ENCODE peak calls at places on chromosome 12, in nine cellular contexts. One of them, this sample, is unnamed.

GRCh38 chr12:28955491-28955890 is 193.6 kb upstream of the FAR2 start:
- DNase-seq in A549: no peak
- DNase-seq in lower leg skin: no peak
- DNase-seq in AG10803: peak
- DNase-seq in upper lobe of right lung: no peak
- DNase-seq in ovary: no peak
- DNase-seq in BJ: no peak
- DNase-seq in lower lobe of right lung: no peak
- DNase-seq in BE2C: no peak
- DNase-seq in this sample: no peak

GRCh38 chr12:88934163-88934747 is 354.0 kb upstream of the KITLG start:
- DNase-seq in A549: no peak
- DNase-seq in AG10803: peak
- DNase-seq in BJ: no peak
- DNase-seq in ovary: no peak
- DNase-seq in BE2C: no peak
- DNase-seq in upper lobe of right lung: no peak
- DNase-seq in lower leg skin: no peak
- DNase-seq in lower lobe of right lung: no peak
- DNase-seq in this sample: no peak

GRCh38 chr12:106285993-106286392 is 16.5 kb upstream of the TCP11L2 start:
- DNase-seq in upper lobe of right lung: no peak
- DNase-seq in lower lobe of right lung: no peak
- DNase-seq in AG10803: no peak
- DNase-seq in ovary: no peak
- DNase-seq in lower leg skin: no peak
- DNase-seq in A549: no peak
- DNase-seq in BE2C: no peak
- DNase-seq in BJ: no peak
- DNase-seq in this sample: no peak

GRCh38 chr12:52243264-52243773 is 10.3 kb downstream of the KRT7 start:
- DNase-seq in BE2C: peak
- DNase-seq in upper lobe of right lung: no peak
- DNase-seq in AG10803: no peak
- DNase-seq in A549: peak
- DNase-seq in lower leg skin: no peak
- DNase-seq in lower lobe of right lung: no peak
- DNase-seq in BJ: no peak
- DNase-seq in ovary: no peak
- DNase-seq in this sample: peak

GRCh38 chr12:126588586-126589249 is 1523.5 kb downstream of the AACS start:
- DNase-seq in lower lobe of right lung: no peak
- DNase-seq in AG10803: no peak
- DNase-seq in BE2C: no peak
- DNase-seq in ovary: no peak
- DNase-seq in BJ: no peak
- DNase-seq in upper lobe of right lung: no peak
- DNase-seq in lower leg skin: no peak
- DNase-seq in A549: no peak
- DNase-seq in this sample: no peak

GRCh38 chr12:48023386-48023785 is 19.1 kb upstream of the COL2A1 start:
- DNase-seq in BJ: no peak
- DNase-seq in upper lobe of right lung: no peak
- DNase-seq in BE2C: no peak
- DNase-seq in A549: no peak
- DNase-seq in lower leg skin: no peak
- DNase-seq in AG10803: no peak
- DNase-seq in ovary: no peak
- DNase-seq in lower lobe of right lung: no peak
- DNase-seq in this sample: no peak

GRCh38 chr12:95204141-95204866 is 13.0 kb downstream of the FGD6 start:
- DNase-seq in ovary: peak
- DNase-seq in BJ: no peak
- DNase-seq in BE2C: no peak
- DNase-seq in lower leg skin: peak
- DNase-seq in lower lobe of right lung: peak
- DNase-seq in AG10803: peak
- DNase-seq in upper lobe of right lung: no peak
- DNase-seq in A549: peak
- DNase-seq in this sample: no peak

GRCh38 chr12:111430418-111431353 is 25.0 kb downstream of the SH2B3 start:
- DNase-seq in lower leg skin: no peak
- DNase-seq in BE2C: no peak
- DNase-seq in lower lobe of right lung: no peak
- DNase-seq in A549: no peak
- DNase-seq in AG10803: no peak
- DNase-seq in ovary: no peak
- DNase-seq in upper lobe of right lung: no peak
- DNase-seq in BJ: no peak
- DNase-seq in this sample: peak

GRCh38 chr12:2834581-2835491 is at the start of gene NRIP2:
- DNase-seq in upper lobe of right lung: no peak
- DNase-seq in lower leg skin: no peak
- DNase-seq in lower lobe of right lung: no peak
- DNase-seq in A549: no peak
- DNase-seq in BJ: no peak
- DNase-seq in ovary: peak
- DNase-seq in BE2C: peak
- DNase-seq in AG10803: peak
- DNase-seq in this sample: no peak
- TF ChIP-seq CTCF in upper lobe of right lung: no peak
- TF ChIP-seq CTCF in lower leg skin: no peak
- TF ChIP-seq CTCF in lower lobe of right lung: no peak
- TF ChIP-seq CTCF in A549: no peak
- TF ChIP-seq CTCF in BJ: no peak
- TF ChIP-seq CTCF in ovary: peak
- TF ChIP-seq CTCF in BE2C: peak
- TF ChIP-seq CTCF in AG10803: peak
- TF ChIP-seq CTCF in this sample: no peak

DNA sequence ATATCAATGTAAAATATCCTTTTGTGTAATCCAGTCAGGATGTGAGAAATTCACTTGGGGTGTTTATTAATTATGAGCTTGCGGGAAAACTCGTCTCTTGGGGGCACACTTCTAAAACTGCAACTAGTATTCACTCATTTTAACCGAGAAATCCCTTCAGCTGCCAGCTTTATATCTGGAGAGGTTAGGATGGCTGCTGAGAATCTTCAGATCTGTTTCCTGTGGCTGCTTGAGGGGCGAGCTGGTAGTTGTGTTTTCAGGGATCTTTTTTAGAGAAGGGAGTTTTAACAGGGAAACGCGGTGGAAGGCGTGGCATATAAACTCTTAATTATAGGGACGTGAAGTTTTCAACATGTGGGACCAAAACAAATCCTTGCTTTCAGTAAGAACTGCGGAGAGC is 833 bp downstream of the PPFIBP1 start:
- DNase-seq in AG10803: peak
- DNase-seq in ovary: no peak
- DNase-seq in lower leg skin: no peak
- DNase-seq in lower lobe of right lung: no peak
- DNase-seq in A549: peak
- DNase-seq in upper lobe of right lung: no peak
- DNase-seq in BE2C: no peak
- DNase-seq in BJ: no peak
- DNase-seq in this sample: no peak
- TF ChIP-seq CTCF in AG10803: no peak
- TF ChIP-seq CTCF in ovary: no peak
- TF ChIP-seq CTCF in lower leg skin: no peak
- TF ChIP-seq CTCF in lower lobe of right lung: no peak
- TF ChIP-seq CTCF in A549: no peak
- TF ChIP-seq CTCF in upper lobe of right lung: no peak
- TF ChIP-seq CTCF in BE2C: no peak
- TF ChIP-seq CTCF in BJ: no peak
- TF ChIP-seq CTCF in this sample: no peak

GRCh38 chr12:59075968-59076367 is 155.7 kb upstream of the LRIG3 start:
- DNase-seq in AG10803: no peak
- DNase-seq in BJ: no peak
- DNase-seq in A549: no peak
- DNase-seq in lower leg skin: no peak
- DNase-seq in BE2C: no peak
- DNase-seq in upper lobe of right lung: no peak
- DNase-seq in lower lobe of right lung: no peak
- DNase-seq in ovary: no peak
- DNase-seq in this sample: no peak
- TF ChIP-seq CTCF in AG10803: peak
- TF ChIP-seq CTCF in BJ: no peak
- TF ChIP-seq CTCF in A549: no peak
- TF ChIP-seq CTCF in lower leg skin: no peak
- TF ChIP-seq CTCF in BE2C: no peak
- TF ChIP-seq CTCF in upper lobe of right lung: no peak
- TF ChIP-seq CTCF in lower lobe of right lung: no peak
- TF ChIP-seq CTCF in ovary: no peak
- TF ChIP-seq CTCF in this sample: no peak

DNA sequence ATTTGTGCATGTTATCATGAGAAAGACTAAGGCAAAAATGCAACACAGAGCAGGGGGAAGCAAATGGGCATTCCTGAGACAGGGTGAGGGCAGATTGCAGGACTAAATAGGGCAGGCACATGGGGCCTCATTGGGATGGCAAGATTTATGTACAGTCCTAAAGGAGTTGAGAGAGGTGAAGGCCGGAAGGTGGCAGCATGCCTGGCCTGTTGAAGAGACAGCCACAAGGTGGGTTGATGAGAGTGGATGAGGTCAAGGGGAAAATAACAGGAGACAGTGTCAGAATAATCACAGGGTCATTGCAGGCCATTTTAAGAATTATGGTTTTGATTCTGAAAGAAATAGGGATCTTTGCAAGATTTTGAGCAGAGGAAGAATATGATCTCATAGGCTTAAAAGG is 21.0 kb downstream of the PAH start:
- DNase-seq in upper lobe of right lung: no peak
- DNase-seq in lower lobe of right lung: no peak
- DNase-seq in A549: no peak
- DNase-seq in BJ: no peak
- DNase-seq in lower leg skin: no peak
- DNase-seq in AG10803: no peak
- DNase-seq in BE2C: no peak
- DNase-seq in ovary: no peak
- DNase-seq in this sample: no peak
- TF ChIP-seq CTCF in upper lobe of right lung: no peak
- TF ChIP-seq CTCF in lower lobe of right lung: no peak
- TF ChIP-seq CTCF in A549: no peak
- TF ChIP-seq CTCF in BJ: no peak
- TF ChIP-seq CTCF in lower leg skin: no peak
- TF ChIP-seq CTCF in AG10803: no peak
- TF ChIP-seq CTCF in BE2C: no peak
- TF ChIP-seq CTCF in ovary: no peak
- TF ChIP-seq CTCF in this sample: peak

GRCh38 chr12:100512692-100513091 is 39.0 kb downstream of the NR1H4 start:
- DNase-seq in lower lobe of right lung: no peak
- DNase-seq in AG10803: no peak
- DNase-seq in A549: no peak
- DNase-seq in BJ: no peak
- DNase-seq in BE2C: no peak
- DNase-seq in upper lobe of right lung: no peak
- DNase-seq in lower leg skin: no peak
- DNase-seq in ovary: no peak
- DNase-seq in this sample: no peak
- TF ChIP-seq CTCF in lower lobe of right lung: no peak
- TF ChIP-seq CTCF in AG10803: no peak
- TF ChIP-seq CTCF in A549: no peak
- TF ChIP-seq CTCF in BJ: no peak
- TF ChIP-seq CTCF in BE2C: no peak
- TF ChIP-seq CTCF in upper lobe of right lung: no peak
- TF ChIP-seq CTCF in lower leg skin: no peak
- TF ChIP-seq CTCF in ovary: no peak
- TF ChIP-seq CTCF in this sample: no peak

DNA sequence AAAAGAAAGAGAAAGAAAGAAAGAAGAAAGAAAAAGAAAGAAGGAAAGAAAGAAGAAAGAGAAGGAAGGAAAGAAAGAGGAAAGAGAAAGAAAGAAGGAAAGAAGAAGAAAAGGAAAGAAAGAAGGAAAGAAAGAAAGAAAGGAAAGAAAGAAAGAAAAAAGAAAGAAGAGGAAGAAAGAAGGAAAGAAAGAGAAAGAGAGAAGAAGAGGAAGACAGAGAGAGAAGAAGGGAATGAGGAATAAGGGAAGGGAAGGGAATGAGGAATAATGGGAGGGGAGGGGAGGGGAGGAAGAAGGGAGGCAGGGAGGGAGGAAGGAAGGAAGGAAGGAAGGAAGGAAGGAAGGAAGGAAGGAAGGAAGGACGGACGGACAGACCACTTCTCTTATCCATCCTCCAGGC is 246.9 kb downstream of the ADAMTS20 start:
- DNase-seq in BE2C: no peak
- DNase-seq in lower leg skin: no peak
- DNase-seq in A549: no peak
- DNase-seq in AG10803: no peak
- DNase-seq in upper lobe of right lung: no peak
- DNase-seq in ovary: no peak
- DNase-seq in BJ: no peak
- DNase-seq in lower lobe of right lung: no peak
- DNase-seq in this sample: no peak
- TF ChIP-seq CTCF in BE2C: no peak
- TF ChIP-seq CTCF in lower leg skin: no peak
- TF ChIP-seq CTCF in A549: no peak
- TF ChIP-seq CTCF in AG10803: no peak
- TF ChIP-seq CTCF in upper lobe of right lung: no peak
- TF ChIP-seq CTCF in ovary: no peak
- TF ChIP-seq CTCF in BJ: no peak
- TF ChIP-seq CTCF in lower lobe of right lung: no peak
- TF ChIP-seq CTCF in this sample: no peak

GRCh38 chr12:109912790-109913189 is 12.7 kb downstream of the TCHP start:
- DNase-seq in AG10803: no peak
- DNase-seq in lower leg skin: no peak
- DNase-seq in lower lobe of right lung: peak
- DNase-seq in BE2C: peak
- DNase-seq in BJ: no peak
- DNase-seq in upper lobe of right lung: no peak
- DNase-seq in ovary: no peak
- DNase-seq in A549: no peak
- DNase-seq in this sample: no peak

GRCh38 chr12:109915171-109916040 is 15.3 kb downstream of the TCHP start:
- DNase-seq in BJ: no peak
- DNase-seq in BE2C: no peak
- DNase-seq in lower lobe of right lung: no peak
- DNase-seq in A549: no peak
- DNase-seq in AG10803: no peak
- DNase-seq in lower leg skin: no peak
- DNase-seq in ovary: no peak
- DNase-seq in upper lobe of right lung: no peak
- DNase-seq in this sample: no peak

GRCh38 chr12:109910254-109910968 is 10.3 kb downstream of the TCHP start:
- DNase-seq in lower lobe of right lung: peak
- DNase-seq in A549: no peak
- DNase-seq in ovary: no peak
- DNase-seq in BE2C: no peak
- DNase-seq in lower leg skin: no peak
- DNase-seq in AG10803: no peak
- DNase-seq in BJ: no peak
- DNase-seq in upper lobe of right lung: no peak
- DNase-seq in this sample: no peak

GRCh38 chr12:109914461-109914860 is 14.4 kb downstream of the TCHP start:
- DNase-seq in lower leg skin: no peak
- DNase-seq in lower lobe of right lung: peak
- DNase-seq in BE2C: no peak
- DNase-seq in BJ: no peak
- DNase-seq in AG10803: no peak
- DNase-seq in upper lobe of right lung: no peak
- DNase-seq in A549: no peak
- DNase-seq in ovary: no peak
- DNase-seq in this sample: no peak

DNA sequence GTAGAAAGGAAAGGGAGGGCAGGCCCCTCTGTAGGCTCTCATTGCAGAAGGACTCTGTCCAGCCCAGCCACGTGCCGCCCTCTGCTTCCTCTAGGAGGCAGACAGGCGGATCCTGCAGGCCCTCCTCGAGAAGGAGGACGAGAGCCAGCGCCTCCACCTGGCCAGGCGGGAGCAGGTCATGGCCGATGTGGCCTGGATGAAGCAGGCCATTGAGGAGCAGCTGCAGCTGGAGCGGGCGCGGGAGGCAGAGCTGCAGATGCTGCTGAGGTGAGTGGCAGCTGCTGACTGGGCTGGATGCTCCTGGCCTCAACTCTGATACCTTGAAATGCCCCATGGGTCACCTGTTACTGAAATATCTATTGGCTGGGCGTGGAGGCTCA is 10.9 kb downstream of the TCHP start:
- DNase-seq in lower lobe of right lung: peak
- DNase-seq in AG10803: peak
- DNase-seq in lower leg skin: no peak
- DNase-seq in upper lobe of right lung: no peak
- DNase-seq in BJ: no peak
- DNase-seq in A549: peak
- DNase-seq in BE2C: peak
- DNase-seq in ovary: no peak
- DNase-seq in this sample: no peak
- TF ChIP-seq CTCF in lower lobe of right lung: no peak
- TF ChIP-seq CTCF in AG10803: peak
- TF ChIP-seq CTCF in lower leg skin: no peak
- TF ChIP-seq CTCF in upper lobe of right lung: no peak
- TF ChIP-seq CTCF in BJ: peak
- TF ChIP-seq CTCF in A549: peak
- TF ChIP-seq CTCF in BE2C: peak
- TF ChIP-seq CTCF in ovary: no peak
- TF ChIP-seq CTCF in this sample: peak